ENCODE peak calls at places on chromosomes 12 and 14, in five cellular contexts. One of them, this sample, is unnamed.

GRCh38 chr12:65184176-65184857 is 14.9 kb downstream of the LEMD3 start:
- DNase-seq in mammary epithelial cell: no peak
- DNase-seq in psoas muscle: no peak
- DNase-seq in left ventricle myocardium inferior: no peak
- DNase-seq in CD8-positive, alpha-beta T cell: no peak
- DNase-seq in this sample: no peak

GRCh38 chr14:21915814-21916213 is 242.2 kb upstream of the OR4E1 start:
- DNase-seq in mammary epithelial cell: peak; percentile 2
- DNase-seq in psoas muscle: no peak
- DNase-seq in left ventricle myocardium inferior: no peak
- DNase-seq in CD8-positive, alpha-beta T cell: no peak
- DNase-seq in this sample: no peak

GRCh38 chr12:47837190-47838171 is 17.8 kb upstream of the HDAC7 start:
- DNase-seq in mammary epithelial cell: peak; percentile 62
- DNase-seq in psoas muscle: peak; percentile 78
- DNase-seq in left ventricle myocardium inferior: peak; percentile 75
- DNase-seq in CD8-positive, alpha-beta T cell: peak; percentile 84
- DNase-seq in this sample: peak; percentile 82

GRCh38 chr14:68551045-68551683 is 241.7 kb downstream of the ZFP36L1 start:
- DNase-seq in mammary epithelial cell: no peak
- DNase-seq in psoas muscle: no peak
- DNase-seq in left ventricle myocardium inferior: no peak
- DNase-seq in CD8-positive, alpha-beta T cell: no peak
- DNase-seq in this sample: no peak

GRCh38 chr12:71955946-71956345 is 17.3 kb downstream of the TPH2 start:
- DNase-seq in mammary epithelial cell: no peak
- DNase-seq in psoas muscle: no peak
- DNase-seq in left ventricle myocardium inferior: no peak
- DNase-seq in CD8-positive, alpha-beta T cell: no peak
- DNase-seq in this sample: no peak

GRCh38 chr12:115322275-115322674 is 638.3 kb upstream of the TBX3 start:
- DNase-seq in mammary epithelial cell: peak; percentile 84
- DNase-seq in psoas muscle: no peak
- DNase-seq in left ventricle myocardium inferior: no peak
- DNase-seq in CD8-positive, alpha-beta T cell: no peak
- DNase-seq in this sample: no peak

GRCh38 chr12:93823616-93824410 is 146.6 kb downstream of the CRADD start:
- DNase-seq in mammary epithelial cell: no peak
- DNase-seq in psoas muscle: no peak
- DNase-seq in left ventricle myocardium inferior: no peak
- DNase-seq in CD8-positive, alpha-beta T cell: no peak
- DNase-seq in this sample: no peak

GRCh38 chr14:56687123-56687522 is 107.5 kb downstream of the TMEM260 start:
- DNase-seq in mammary epithelial cell: peak; percentile 11
- DNase-seq in psoas muscle: no peak
- DNase-seq in left ventricle myocardium inferior: no peak
- DNase-seq in CD8-positive, alpha-beta T cell: no peak
- DNase-seq in this sample: no peak

GRCh38 chr12:42296503-42297109 is 29.3 kb downstream of the ZCRB1 start:
- DNase-seq in mammary epithelial cell: no peak
- DNase-seq in psoas muscle: no peak
- DNase-seq in left ventricle myocardium inferior: no peak
- DNase-seq in CD8-positive, alpha-beta T cell: no peak
- DNase-seq in this sample: no peak

GRCh38 chr14:78673845-78674244 is 503.7 kb downstream of the NRXN3 start:
- DNase-seq in mammary epithelial cell: no peak
- DNase-seq in psoas muscle: no peak
- DNase-seq in left ventricle myocardium inferior: no peak
- DNase-seq in CD8-positive, alpha-beta T cell: no peak
- DNase-seq in this sample: no peak

GRCh38 chr14:85319998-85320397 is 209.9 kb upstream of the FLRT2 start:
- DNase-seq in mammary epithelial cell: peak; percentile 78
- DNase-seq in psoas muscle: no peak
- DNase-seq in left ventricle myocardium inferior: no peak
- DNase-seq in CD8-positive, alpha-beta T cell: no peak
- DNase-seq in this sample: no peak

GRCh38 chr12:91406920-91407341 is 224.3 kb upstream of the DCN start:
- DNase-seq in mammary epithelial cell: peak; percentile 100
- DNase-seq in psoas muscle: no peak
- DNase-seq in left ventricle myocardium inferior: no peak
- DNase-seq in CD8-positive, alpha-beta T cell: no peak
- DNase-seq in this sample: no peak

GRCh38 chr12:3535431-3535841 is 44.4 kb downstream of the PRMT8 start:
- DNase-seq in mammary epithelial cell: no peak
- DNase-seq in psoas muscle: no peak
- DNase-seq in left ventricle myocardium inferior: no peak
- DNase-seq in CD8-positive, alpha-beta T cell: peak; percentile 29
- DNase-seq in this sample: no peak

GRCh38 chr12:53050426-53051057 is 677 bp downstream of the TNS2 start:
- DNase-seq in mammary epithelial cell: no peak
- DNase-seq in psoas muscle: no peak
- DNase-seq in left ventricle myocardium inferior: no peak
- DNase-seq in CD8-positive, alpha-beta T cell: no peak
- DNase-seq in this sample: no peak
- H3K4me3 ChIP-seq in mammary epithelial cell: peak overlapping the region; percentile 22
- H3K4me3 ChIP-seq in psoas muscle: peak overlapping the region; percentile 86
- H3K4me3 ChIP-seq in left ventricle myocardium inferior: peak overlapping the region; percentile 87
- H3K4me3 ChIP-seq in CD8-positive, alpha-beta T cell: no peak overlapping the region
- H3K4me3 ChIP-seq in this sample: peak overlapping the region; percentile 45

GRCh38 chr12:130444986-130445385 is 107.3 kb downstream of the PIWIL1 start:
- DNase-seq in mammary epithelial cell: no peak
- DNase-seq in psoas muscle: no peak
- DNase-seq in left ventricle myocardium inferior: no peak
- DNase-seq in CD8-positive, alpha-beta T cell: no peak
- DNase-seq in this sample: no peak

GRCh38 chr12:130447655-130447965 is 109.9 kb downstream of the PIWIL1 start:
- DNase-seq in mammary epithelial cell: no peak
- DNase-seq in psoas muscle: no peak
- DNase-seq in left ventricle myocardium inferior: no peak
- DNase-seq in CD8-positive, alpha-beta T cell: no peak
- DNase-seq in this sample: no peak

GRCh38 chr12:130449291-130449690 is 111.6 kb downstream of the PIWIL1 start:
- DNase-seq in mammary epithelial cell: no peak
- DNase-seq in psoas muscle: no peak
- DNase-seq in left ventricle myocardium inferior: no peak
- DNase-seq in CD8-positive, alpha-beta T cell: no peak
- DNase-seq in this sample: no peak

GRCh38 chr12:130448044-130448821 is 110.5 kb downstream of the PIWIL1 start:
- DNase-seq in mammary epithelial cell: no peak
- DNase-seq in psoas muscle: no peak
- DNase-seq in left ventricle myocardium inferior: no peak
- DNase-seq in CD8-positive, alpha-beta T cell: no peak
- DNase-seq in this sample: no peak

DNA sequence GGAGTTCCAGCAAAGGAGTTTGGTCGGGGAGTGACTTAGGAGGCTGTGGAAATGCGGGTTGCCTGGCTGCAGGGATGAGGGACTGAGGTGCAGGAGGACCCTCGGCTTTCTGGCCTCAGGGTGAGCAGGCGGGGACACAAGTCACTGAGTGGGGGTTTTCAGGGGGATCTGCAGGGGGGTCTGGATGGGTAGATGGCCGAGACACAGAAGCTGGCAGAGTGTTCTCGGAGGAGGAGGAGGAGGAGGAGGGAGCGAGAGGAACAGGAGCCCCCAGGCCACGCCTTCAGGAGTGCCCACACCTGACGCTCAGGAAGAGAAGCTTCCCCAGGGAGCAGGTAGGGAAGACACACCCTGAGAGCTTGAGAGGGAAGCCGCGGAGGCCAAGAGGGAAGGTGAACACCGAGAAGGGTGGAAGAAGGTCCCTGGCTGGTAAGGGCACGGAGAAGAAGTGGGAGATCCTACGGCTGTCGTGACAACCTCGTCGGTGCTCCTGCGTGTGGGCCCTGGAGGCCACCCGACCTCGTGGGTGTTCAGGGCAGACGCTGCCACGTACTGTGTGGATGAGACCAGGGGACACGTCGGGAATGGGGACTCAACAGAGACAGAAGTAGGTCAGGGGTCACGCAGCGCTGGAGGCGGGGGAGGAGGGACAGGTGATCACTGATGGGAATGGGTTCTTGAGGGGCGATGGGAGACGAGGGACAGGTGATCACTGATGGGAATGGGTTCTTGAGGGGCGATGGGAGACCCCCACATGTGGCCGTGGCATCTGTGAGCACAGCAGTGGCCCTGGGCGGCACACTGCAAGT is 109.4 kb downstream of the PIWIL1 start:
- DNase-seq in mammary epithelial cell: no peak
- DNase-seq in psoas muscle: no peak
- DNase-seq in left ventricle myocardium inferior: no peak
- DNase-seq in CD8-positive, alpha-beta T cell: no peak
- DNase-seq in this sample: no peak
- H3K9me3 ChIP-seq in mammary epithelial cell: peaks cover 47% of the 10 kb centered on the region
- H3K9me3 ChIP-seq in psoas muscle: no peaks in the 10 kb centered on the region
- H3K9me3 ChIP-seq in left ventricle myocardium inferior: no peaks in the 10 kb centered on the region
- H3K9me3 ChIP-seq in CD8-positive, alpha-beta T cell: no peaks in the 10 kb centered on the region
- H3K9me3 ChIP-seq in this sample: no peaks in the 10 kb centered on the region

GRCh38 chr12:75720807-75721206 is 209.4 kb upstream of the KRR1 start:
- DNase-seq in mammary epithelial cell: peak; percentile 93
- DNase-seq in psoas muscle: no peak
- DNase-seq in left ventricle myocardium inferior: no peak
- DNase-seq in CD8-positive, alpha-beta T cell: no peak
- DNase-seq in this sample: no peak
- H3K4me3 ChIP-seq in mammary epithelial cell: no peak overlapping the region
- H3K4me3 ChIP-seq in psoas muscle: no peak overlapping the region
- H3K4me3 ChIP-seq in left ventricle myocardium inferior: no peak overlapping the region
- H3K4me3 ChIP-seq in CD8-positive, alpha-beta T cell: no peak overlapping the region
- H3K4me3 ChIP-seq in this sample: no peak overlapping the region

GRCh38 chr12:106583578-106584103 is 837 bp downstream of the RFX4 start:
- DNase-seq in mammary epithelial cell: peak; percentile 19
- DNase-seq in psoas muscle: no peak
- DNase-seq in left ventricle myocardium inferior: no peak
- DNase-seq in CD8-positive, alpha-beta T cell: no peak
- DNase-seq in this sample: no peak

GRCh38 chr12:106585862-106586534 is 3.2 kb downstream of the RFX4 start:
- DNase-seq in mammary epithelial cell: peak; percentile 17
- DNase-seq in psoas muscle: no peak
- DNase-seq in left ventricle myocardium inferior: no peak
- DNase-seq in CD8-positive, alpha-beta T cell: no peak
- DNase-seq in this sample: no peak

GRCh38 chr12:106585237-106585834 is 2.5 kb downstream of the RFX4 start:
- DNase-seq in mammary epithelial cell: no peak
- DNase-seq in psoas muscle: no peak
- DNase-seq in left ventricle myocardium inferior: no peak
- DNase-seq in CD8-positive, alpha-beta T cell: no peak
- DNase-seq in this sample: no peak

GRCh38 chr12:106582661-106583577 is at the start of gene RFX4:
- DNase-seq in mammary epithelial cell: no peak
- DNase-seq in psoas muscle: no peak
- DNase-seq in left ventricle myocardium inferior: no peak
- DNase-seq in CD8-positive, alpha-beta T cell: no peak
- DNase-seq in this sample: no peak

GRCh38 chr12:106584104-106585064 is 1.6 kb downstream of the RFX4 start:
- DNase-seq in mammary epithelial cell: no peak
- DNase-seq in psoas muscle: no peak
- DNase-seq in left ventricle myocardium inferior: no peak
- DNase-seq in CD8-positive, alpha-beta T cell: no peak
- DNase-seq in this sample: no peak
- H3K9me3 ChIP-seq in mammary epithelial cell: no peaks in the 10 kb centered on the region
- H3K9me3 ChIP-seq in psoas muscle: no peaks in the 10 kb centered on the region
- H3K9me3 ChIP-seq in left ventricle myocardium inferior: no peaks in the 10 kb centered on the region
- H3K9me3 ChIP-seq in CD8-positive, alpha-beta T cell: no peaks in the 10 kb centered on the region
- H3K9me3 ChIP-seq in this sample: no peaks in the 10 kb centered on the region

DNA sequence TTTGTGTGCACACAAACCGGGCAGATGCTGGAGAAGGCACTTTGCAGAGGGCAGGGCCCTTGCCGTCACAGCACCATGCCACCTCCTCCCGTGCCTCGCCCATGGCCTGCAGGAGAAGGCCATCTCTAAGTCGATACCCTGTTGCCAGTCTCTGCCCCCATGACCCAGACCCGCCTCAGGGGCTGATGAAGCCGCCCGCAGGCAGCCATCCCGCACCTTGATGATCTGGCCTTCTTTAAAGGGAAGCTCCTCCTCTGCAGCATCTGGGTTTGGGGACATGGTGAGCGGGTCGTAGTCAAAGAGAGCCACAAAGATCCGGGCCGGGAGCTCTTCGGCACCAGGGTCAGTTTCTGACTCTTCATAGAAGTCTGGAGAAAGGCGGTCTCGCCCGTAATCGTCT is 76.2 kb downstream of the PIWIL1 start:
- DNase-seq in mammary epithelial cell: no peak
- DNase-seq in psoas muscle: no peak
- DNase-seq in left ventricle myocardium inferior: no peak
- DNase-seq in CD8-positive, alpha-beta T cell: no peak
- DNase-seq in this sample: no peak
- H3K4me3 ChIP-seq in mammary epithelial cell: no peak overlapping the region
- H3K4me3 ChIP-seq in psoas muscle: no peak overlapping the region
- H3K4me3 ChIP-seq in left ventricle myocardium inferior: no peak overlapping the region
- H3K4me3 ChIP-seq in CD8-positive, alpha-beta T cell: no peak overlapping the region
- H3K4me3 ChIP-seq in this sample: no peak overlapping the region

DNA sequence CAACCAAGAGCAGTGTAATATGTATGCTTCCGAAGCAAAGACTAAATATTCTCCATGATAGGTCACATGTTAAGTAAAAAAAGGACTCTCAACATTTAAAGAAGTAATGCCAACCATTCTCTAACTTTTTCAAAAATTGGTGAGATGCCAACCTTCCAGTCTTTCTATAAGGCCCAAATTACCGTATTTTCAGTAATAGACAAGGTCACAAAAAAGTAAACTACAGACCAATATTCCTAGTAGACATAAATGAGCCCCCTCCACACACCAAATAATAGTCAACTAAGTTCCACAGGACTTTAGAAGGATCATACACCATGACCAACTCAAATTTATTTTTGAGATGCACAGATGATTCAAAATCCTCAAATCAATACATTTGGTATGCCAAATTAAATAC is 867.4 kb downstream of the TMEM121 start:
- DNase-seq in mammary epithelial cell: no peak
- DNase-seq in psoas muscle: no peak
- DNase-seq in left ventricle myocardium inferior: no peak
- DNase-seq in CD8-positive, alpha-beta T cell: no peak
- DNase-seq in this sample: no peak
- H3K9me3 ChIP-seq in mammary epithelial cell: peaks cover 19% of the 10 kb centered on the region
- H3K9me3 ChIP-seq in psoas muscle: no peaks in the 10 kb centered on the region
- H3K9me3 ChIP-seq in left ventricle myocardium inferior: no peaks in the 10 kb centered on the region
- H3K9me3 ChIP-seq in CD8-positive, alpha-beta T cell: no peaks in the 10 kb centered on the region
- H3K9me3 ChIP-seq in this sample: no peaks in the 10 kb centered on the region

DNA sequence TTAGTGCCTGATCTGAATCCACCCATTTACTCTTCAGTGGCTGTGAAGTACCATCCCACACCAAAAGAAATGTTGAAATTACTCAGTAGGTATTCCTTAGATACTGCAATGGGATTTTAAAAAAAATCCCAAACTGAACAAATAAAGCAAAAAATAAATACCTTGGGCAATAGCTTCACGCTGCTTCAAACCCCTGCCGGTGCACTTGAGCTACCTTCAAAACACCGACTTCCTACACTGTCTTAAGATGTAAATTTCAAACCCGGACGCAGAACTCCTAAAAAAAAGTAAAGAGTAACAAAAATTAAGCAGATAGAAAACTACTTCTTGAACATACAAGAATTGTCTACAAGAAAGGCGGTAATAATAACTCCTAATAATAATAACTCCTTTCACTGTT is 677 bp downstream of the ABCC9 start:
- DNase-seq in mammary epithelial cell: no peak
- DNase-seq in psoas muscle: no peak
- DNase-seq in left ventricle myocardium inferior: no peak
- DNase-seq in CD8-positive, alpha-beta T cell: no peak
- DNase-seq in this sample: no peak
- H3K4me3 ChIP-seq in mammary epithelial cell: no peak overlapping the region
- H3K4me3 ChIP-seq in psoas muscle: peak overlapping the region; percentile 80
- H3K4me3 ChIP-seq in left ventricle myocardium inferior: peak overlapping the region; percentile 71
- H3K4me3 ChIP-seq in CD8-positive, alpha-beta T cell: no peak overlapping the region
- H3K4me3 ChIP-seq in this sample: peak overlapping the region; percentile 49